ENCODE peak calls at places on chromosomes 7 and 10, in five cellular contexts. One of them, this sample, is unnamed.

GRCh38 chr7:28071570-28071969 is 109.0 kb downstream of the JAZF1 start:
- DNase-seq in HEK293T: no peak
- DNase-seq in HuH-7.5: no peak
- DNase-seq in CD4-positive, CD25-positive, alpha-beta regulatory T cell: no peak
- DNase-seq in Kasumi-1: no peak
- DNase-seq in this sample: no peak

GRCh38 chr7:4851459-4852422 is 10.1 kb downstream of the PAPOLB start:
- DNase-seq in HEK293T: no peak
- DNase-seq in HuH-7.5: no peak
- DNase-seq in CD4-positive, CD25-positive, alpha-beta regulatory T cell: no peak
- DNase-seq in Kasumi-1: peak
- DNase-seq in this sample: no peak

GRCh38 chr10:122162566-122163181 is 108.4 kb upstream of the BTBD16 start:
- DNase-seq in HEK293T: peak
- DNase-seq in HuH-7.5: peak
- DNase-seq in CD4-positive, CD25-positive, alpha-beta regulatory T cell: no peak
- DNase-seq in Kasumi-1: no peak
- DNase-seq in this sample: no peak

GRCh38 chr10:72308320-72308987 is 34.7 kb downstream of the DDIT4 start:
- DNase-seq in HEK293T: no peak
- DNase-seq in HuH-7.5: no peak
- DNase-seq in CD4-positive, CD25-positive, alpha-beta regulatory T cell: no peak
- DNase-seq in Kasumi-1: peak
- DNase-seq in this sample: no peak

GRCh38 chr7:1323178-1324027 is 90.7 kb downstream of the UNCX start:
- DNase-seq in HEK293T: peak
- DNase-seq in HuH-7.5: no peak
- DNase-seq in CD4-positive, CD25-positive, alpha-beta regulatory T cell: no peak
- DNase-seq in Kasumi-1: no peak
- DNase-seq in this sample: no peak

GRCh38 chr7:41220275-41220674 is 482.6 kb downstream of the INHBA start:
- DNase-seq in HEK293T: no peak
- DNase-seq in HuH-7.5: no peak
- DNase-seq in CD4-positive, CD25-positive, alpha-beta regulatory T cell: no peak
- DNase-seq in Kasumi-1: no peak
- DNase-seq in this sample: no peak

GRCh38 chr7:19118896-19119301 is 1.5 kb upstream of the TWIST1 start:
- DNase-seq in HEK293T: no peak
- DNase-seq in HuH-7.5: no peak
- DNase-seq in CD4-positive, CD25-positive, alpha-beta regulatory T cell: no peak
- DNase-seq in Kasumi-1: no peak
- DNase-seq in this sample: no peak

GRCh38 chr7:91424372-91424771 is 160.1 kb downstream of the FZD1 start:
- DNase-seq in HEK293T: no peak
- DNase-seq in HuH-7.5: no peak
- DNase-seq in CD4-positive, CD25-positive, alpha-beta regulatory T cell: no peak
- DNase-seq in Kasumi-1: no peak
- DNase-seq in this sample: no peak

GRCh38 chr10:3081383-3081981 is 14.1 kb downstream of the PFKP start:
- DNase-seq in HEK293T: no peak
- DNase-seq in HuH-7.5: no peak
- DNase-seq in CD4-positive, CD25-positive, alpha-beta regulatory T cell: no peak
- DNase-seq in Kasumi-1: no peak
- DNase-seq in this sample: no peak

GRCh38 chr7:143512488-143513340 is 35.0 kb downstream of the TAS2R41 start:
- DNase-seq in HEK293T: no peak
- DNase-seq in HuH-7.5: no peak
- DNase-seq in CD4-positive, CD25-positive, alpha-beta regulatory T cell: no peak
- DNase-seq in Kasumi-1: no peak
- DNase-seq in this sample: no peak

GRCh38 chr7:107917770-107918651 is 27.0 kb downstream of the DLD start:
- DNase-seq in HEK293T: no peak
- DNase-seq in HuH-7.5: no peak
- DNase-seq in CD4-positive, CD25-positive, alpha-beta regulatory T cell: no peak
- DNase-seq in Kasumi-1: no peak
- DNase-seq in this sample: no peak

GRCh38 chr7:98878365-98879197 is at the start of gene TRRAP:
- DNase-seq in HEK293T: peak
- DNase-seq in HuH-7.5: peak
- DNase-seq in CD4-positive, CD25-positive, alpha-beta regulatory T cell: peak
- DNase-seq in Kasumi-1: peak
- DNase-seq in this sample: peak

GRCh38 chr10:132447446-132448247 is 50.6 kb downstream of the PWWP2B start:
- DNase-seq in HEK293T: no peak
- DNase-seq in HuH-7.5: no peak
- DNase-seq in CD4-positive, CD25-positive, alpha-beta regulatory T cell: peak
- DNase-seq in Kasumi-1: peak
- DNase-seq in this sample: peak

GRCh38 chr7:140159487-140159886 is 17.3 kb downstream of the KDM7A start:
- DNase-seq in HEK293T: no peak
- DNase-seq in HuH-7.5: no peak
- DNase-seq in CD4-positive, CD25-positive, alpha-beta regulatory T cell: no peak
- DNase-seq in Kasumi-1: no peak
- DNase-seq in this sample: no peak

GRCh38 chr7:158133057-158133456 is 454.6 kb downstream of the PTPRN2 start:
- DNase-seq in HEK293T: no peak
- DNase-seq in HuH-7.5: no peak
- DNase-seq in CD4-positive, CD25-positive, alpha-beta regulatory T cell: no peak
- DNase-seq in Kasumi-1: no peak
- DNase-seq in this sample: no peak

GRCh38 chr7:30931927-30932540 is 20.4 kb downstream of the AQP1 start:
- DNase-seq in HEK293T: no peak
- DNase-seq in HuH-7.5: peak
- DNase-seq in CD4-positive, CD25-positive, alpha-beta regulatory T cell: no peak
- DNase-seq in Kasumi-1: no peak
- DNase-seq in this sample: no peak

GRCh38 chr10:78211476-78212110 is 177.9 kb downstream of the RPS24 start:
- DNase-seq in HEK293T: no peak
- DNase-seq in HuH-7.5: peak
- DNase-seq in CD4-positive, CD25-positive, alpha-beta regulatory T cell: no peak
- DNase-seq in Kasumi-1: peak
- DNase-seq in this sample: peak

GRCh38 chr7:151038951-151039849 is 9.1 kb upstream of the ASIC3 start:
- DNase-seq in HEK293T: peak
- DNase-seq in HuH-7.5: peak
- DNase-seq in CD4-positive, CD25-positive, alpha-beta regulatory T cell: peak
- DNase-seq in Kasumi-1: peak
- DNase-seq in this sample: no peak

GRCh38 chr10:1070939-1071338 is 14.8 kb downstream of the WDR37 start:
- DNase-seq in HEK293T: no peak
- DNase-seq in HuH-7.5: no peak
- DNase-seq in CD4-positive, CD25-positive, alpha-beta regulatory T cell: no peak
- DNase-seq in Kasumi-1: no peak
- DNase-seq in this sample: no peak

GRCh38 chr10:119489572-119490326 is 52.8 kb downstream of the RGS10 start:
- DNase-seq in HEK293T: peak
- DNase-seq in HuH-7.5: peak
- DNase-seq in CD4-positive, CD25-positive, alpha-beta regulatory T cell: peak
- DNase-seq in Kasumi-1: peak
- DNase-seq in this sample: peak

GRCh38 chr10:133355266-133355665 is 2.6 kb downstream of the FUOM start:
- DNase-seq in HEK293T: no peak
- DNase-seq in HuH-7.5: no peak
- DNase-seq in CD4-positive, CD25-positive, alpha-beta regulatory T cell: no peak
- DNase-seq in Kasumi-1: no peak
- DNase-seq in this sample: no peak

GRCh38 chr10:77943086-77943901 is 16.7 kb upstream of the DLG5 start:
- DNase-seq in HEK293T: no peak
- DNase-seq in HuH-7.5: no peak
- DNase-seq in CD4-positive, CD25-positive, alpha-beta regulatory T cell: no peak
- DNase-seq in Kasumi-1: peak
- DNase-seq in this sample: no peak

GRCh38 chr7:47301078-47301477 is 280.8 kb downstream of the TNS3 start:
- DNase-seq in HEK293T: no peak
- DNase-seq in HuH-7.5: no peak
- DNase-seq in CD4-positive, CD25-positive, alpha-beta regulatory T cell: no peak
- DNase-seq in Kasumi-1: no peak
- DNase-seq in this sample: no peak

GRCh38 chr10:24822557-24822956 is 98.9 kb upstream of the ARHGAP21 start:
- DNase-seq in HEK293T: no peak
- DNase-seq in HuH-7.5: no peak
- DNase-seq in CD4-positive, CD25-positive, alpha-beta regulatory T cell: no peak
- DNase-seq in Kasumi-1: no peak
- DNase-seq in this sample: peak

GRCh38 chr10:70461397-70462348 is 16.9 kb upstream of the PALD1 start:
- DNase-seq in HEK293T: peak
- DNase-seq in HuH-7.5: peak
- DNase-seq in CD4-positive, CD25-positive, alpha-beta regulatory T cell: no peak
- DNase-seq in Kasumi-1: peak
- DNase-seq in this sample: peak

GRCh38 chr10:24374134-24374915 is 165.4 kb downstream of the KIAA1217 start:
- DNase-seq in HEK293T: no peak
- DNase-seq in HuH-7.5: no peak
- DNase-seq in CD4-positive, CD25-positive, alpha-beta regulatory T cell: no peak
- DNase-seq in Kasumi-1: no peak
- DNase-seq in this sample: no peak

This sample was measured in naive thymus-derived CD4-positive, alpha-beta T cell.